ENCODE peak calls at places on chromosomes 1 and 21, in seven cellular contexts. X, A, V, T, O, U and I are unnamed samples.

GRCh38 chr1:45906883-45907282 is 103.5 kb downstream of the MAST2 start:
- DNase-seq in X (no peak), O (no peak), V (no peak), T (no peak), U (no peak), A (no peak), I (no peak)

GRCh38 chr1:50829010-50829958 is 130.8 kb downstream of the FAF1 start:
- DNase-seq in A (no peak), V (no peak), X (no peak), U (no peak), O (no peak), T (no peak), I (no peak)

GRCh38 chr21:29656504-29657227 is 283.1 kb downstream of the GRIK1 start:
- DNase-seq in T (no peak), A (no peak), V (no peak), U (no peak), X (no peak), O (no peak), I (no peak)

GRCh38 chr1:147719711-147720225 is 40.6 kb downstream of the GJA5 start:
- DNase-seq in X (no peak), U (no peak), A (no peak), O (no peak), V (no peak), T (no peak), I (no peak)

GRCh38 chr1:162349635-162350330 is 26.9 kb downstream of the SPATA46 start:
- DNase-seq in O (no peak), V (no peak), T (no peak), U (peak; percentile 33), A (no peak), X (peak; percentile 44), I (no peak)

GRCh38 chr21:36163780-36164426 is 7.3 kb downstream of the DOP1B start:
- DNase-seq in O (no peak), U (no peak), X (no peak), V (no peak), A (no peak), T (no peak), I (no peak)

GRCh38 chr1:54768093-54768492 is 3.8 kb upstream of the PARS2 start:
- DNase-seq in U (no peak), X (no peak), V (peak; percentile 13), T (no peak), A (no peak), O (no peak), I (peak; percentile 28)

GRCh38 chr1:30816211-30817082 is 58.9 kb upstream of the LAPTM5 start:
- DNase-seq in A (no peak), U (no peak), O (no peak), X (no peak), V (no peak), T (no peak), I (peak; percentile 41)

GRCh38 chr1:18940303-18941020 is 16.0 kb downstream of the IFFO2 start:
- DNase-seq in A (no peak), V (no peak), O (no peak), U (no peak), T (no peak), X (no peak), I (no peak)
- H3K27ac ChIP-seq in A (no peak overlapping the region), V (no peak overlapping the region), O (no peak overlapping the region), U (peak overlapping the region; percentile 79), T (no peak overlapping the region), X (no peak overlapping the region), I (peak overlapping the region; percentile 6)

GRCh38 chr1:240128361-240128760 is 36.7 kb downstream of the FMN2 start:
- DNase-seq in V (no peak), A (no peak), U (no peak), X (no peak), T (no peak), O (no peak), I (no peak)
- H3K4me3 ChIP-seq in V (no peak overlapping the region), A (no peak overlapping the region), U (no peak overlapping the region), X (no peak overlapping the region), T (no peak overlapping the region), O (no peak overlapping the region), I (no peak overlapping the region)

GRCh38 chr21:34517491-34518245 is 5.7 kb upstream of the KCNE1 start:
- DNase-seq in U (no peak), A (no peak), X (peak; percentile 47), T (no peak), V (peak; percentile 43), O (no peak), I (no peak)

GRCh38 chr21:34521561-34521960 is 9.6 kb upstream of the KCNE1 start:
- DNase-seq in T (no peak), X (no peak), A (no peak), O (no peak), U (no peak), V (no peak), I (no peak)

GRCh38 chr21:34519013-34519412 is 7.0 kb upstream of the KCNE1 start:
- DNase-seq in T (no peak), V (no peak), U (no peak), X (peak; percentile 97), A (no peak), O (no peak), I (no peak)

GRCh38 chr21:34520769-34521508 is 8.9 kb upstream of the KCNE1 start:
- DNase-seq in U (no peak), T (peak; percentile 88), V (no peak), X (no peak), O (peak; percentile 69), A (no peak), I (no peak)

GRCh38 chr21:34519694-34520093 is 7.7 kb upstream of the KCNE1 start:
- DNase-seq in U (no peak), O (no peak), V (no peak), X (peak; percentile 53), A (no peak), T (no peak), I (no peak)
- H3K27ac ChIP-seq in U (no peak overlapping the region), O (peak overlapping the region; percentile 28), V (no peak overlapping the region), X (no peak overlapping the region), A (no peak overlapping the region), T (peak overlapping the region; percentile 74), I (peak overlapping the region; percentile 18)

GRCh38 chr1:16167331-16168143 is 11.7 kb upstream of the EPHA2 start:
- DNase-seq in V (peak; percentile 73), X (no peak), A (no peak), T (peak; percentile 84), U (no peak), O (no peak), I (peak; percentile 70)
- H3K4me3 ChIP-seq in V (peak overlapping the region; percentile 67), X (peak overlapping the region; percentile 59), A (no peak overlapping the region), T (peak overlapping the region; percentile 35), U (peak overlapping the region; percentile 60), O (peak overlapping the region; percentile 51), I (peak overlapping the region; percentile 56)